ENCODE peak calls at places on chromosome 1, in nine cellular contexts. U is RKO; N is activated T-cell treated with anti-CD3 and anti-CD28 coated beads for 24 hours; Q is fibroblast of lung; A is stimulated activated CD8-positive, alpha-beta memory T cell treated with anti-CD3 and anti-CD28 coated beads, Interleukin-7, amount 100 ng/mL, for 1 hour; D is pancreas; C is brain microvascular endothelial cell; O is astrocyte; W is coronary artery. X is an unnamed sample.

GRCh38 chr1:89540406-89540970 is 15.9 kb downstream of the LRRC8B start:
- DNase-seq in U (no peak), N (no peak), Q (no peak), A (no peak), D (no peak), C (no peak), O (no peak), W (no peak), X (no peak)

GRCh38 chr1:40636777-40637176 is 28.7 kb downstream of the RIMS3 start:
- DNase-seq in U (no peak), N (no peak), Q (no peak), A (no peak), D (no peak), C (no peak), O (no peak), W (no peak), X (no peak)

GRCh38 chr1:158838660-158839059 is 7.5 kb downstream of the MNDA start:
- DNase-seq in U (no peak), N (no peak), Q (no peak), A (no peak), D (no peak), C (no peak), O (no peak), W (no peak), X (no peak)

GRCh38 chr1:101992816-101993575 is 3.7 kb downstream of the OLFM3 start:
- DNase-seq in U (no peak), N (no peak), Q (no peak), A (no peak), D (no peak), C (no peak), O (no peak), W (no peak), X (no peak)

GRCh38 chr1:36880155-36881070 is 153.9 kb downstream of the GRIK3 start:
- DNase-seq in U (no peak), N (no peak), Q (no peak), A (no peak), D (no peak), C (no peak), O (no peak), W (peak), X (no peak)

GRCh38 chr1:87937774-87938173 is 609.1 kb downstream of the LMO4 start:
- DNase-seq in U (no peak), N (no peak), Q (no peak), A (no peak), D (no peak), C (no peak), O (no peak), W (no peak), X (peak)

GRCh38 chr1:66930823-66931174 is 6.0 kb downstream of the MIER1 start:
- DNase-seq in U (no peak), N (no peak), Q (no peak), A (no peak), D (no peak), C (no peak), O (no peak), W (no peak), X (no peak)

GRCh38 chr1:170808229-170808870 is 127.0 kb upstream of the MROH9 start:
- DNase-seq in U (no peak), N (no peak), Q (no peak), A (no peak), D (no peak), C (no peak), O (no peak), W (no peak), X (no peak)

GRCh38 chr1:43246466-43247213 is 23.1 kb upstream of the TMEM125 start:
- DNase-seq in U (no peak), N (no peak), Q (no peak), A (no peak), D (no peak), C (no peak), O (no peak), W (no peak), X (no peak)

GRCh38 chr1:231162300-231162969 is 577 bp downstream of the TRIM67 start:
- DNase-seq in U (no peak), N (no peak), Q (peak), A (no peak), D (peak), C (peak), O (peak), W (no peak), X (no peak)

GRCh38 chr1:32150847-32151246 is 28.6 kb upstream of the TXLNA start:
- DNase-seq in U (no peak), N (no peak), Q (no peak), A (no peak), D (no peak), C (no peak), O (peak), W (no peak), X (no peak)

GRCh38 chr1:96845464-96845863 is 123.9 kb downstream of the PTBP2 start:
- DNase-seq in U (no peak), N (no peak), Q (no peak), A (no peak), D (no peak), C (peak), O (no peak), W (no peak), X (no peak)

GRCh38 chr1:70234733-70235132 is 13.6 kb downstream of the SRSF11 start:
- DNase-seq in U (no peak), N (no peak), Q (no peak), A (no peak), D (no peak), C (no peak), O (no peak), W (no peak), X (no peak)

GRCh38 chr1:8871539-8871935 is 6.9 kb downstream of the ENO1 start:
- DNase-seq in U (no peak), N (no peak), Q (no peak), A (no peak), D (no peak), C (no peak), O (no peak), W (no peak), X (no peak)

GRCh38 chr1:21553116-21553926 is 44.1 kb downstream of the ALPL start:
- DNase-seq in U (no peak), N (no peak), Q (peak), A (no peak), D (no peak), C (peak), O (peak), W (no peak), X (no peak)

GRCh38 chr1:11880911-11881748 is 22.4 kb upstream of the NPPB start:
- DNase-seq in U (no peak), N (no peak), Q (no peak), A (no peak), D (no peak), C (no peak), O (no peak), W (no peak), X (no peak)

GRCh38 chr1:5734996-5735395 is 257.2 kb downstream of the NPHP4 start:
- DNase-seq in U (no peak), N (no peak), Q (no peak), A (no peak), D (no peak), C (no peak), O (no peak), W (no peak), X (no peak)

GRCh38 chr1:147534386-147534785 is 6.9 kb upstream of the BCL9 start:
- DNase-seq in U (no peak), N (no peak), Q (peak), A (no peak), D (peak), C (no peak), O (no peak), W (no peak), X (no peak)

GRCh38 chr1:204103121-204103741 is 30.3 kb downstream of the SOX13 start:
- DNase-seq in U (no peak), N (no peak), Q (no peak), A (no peak), D (no peak), C (peak), O (peak), W (no peak), X (no peak)

GRCh38 chr1:21900766-21901472 is 36.2 kb downstream of the HSPG2 start:
- DNase-seq in U (no peak), N (no peak), Q (no peak), A (no peak), D (no peak), C (no peak), O (no peak), W (no peak), X (no peak)

GRCh38 chr1:29324771-29325351 is 88.5 kb downstream of the PTPRU start:
- DNase-seq in U (no peak), N (no peak), Q (no peak), A (no peak), D (no peak), C (no peak), O (no peak), W (no peak), X (peak)

GRCh38 chr1:166944186-166944967 is 31.0 kb downstream of the ILDR2 start:
- DNase-seq in U (no peak), N (no peak), Q (no peak), A (no peak), D (no peak), C (peak), O (peak), W (no peak), X (no peak)

GRCh38 chr1:201703646-201704438 is 125.1 kb upstream of the IPO9 start:
- DNase-seq in U (peak), N (peak), Q (peak), A (peak), D (peak), C (peak), O (peak), W (no peak), X (peak)

GRCh38 chr1:195415584-195415983 is 1192.7 kb downstream of the KCNT2 start:
- DNase-seq in U (peak), N (no peak), Q (no peak), A (no peak), D (no peak), C (no peak), O (no peak), W (no peak), X (no peak)

GRCh38 chr1:100736766-100737165 is 17.2 kb downstream of the VCAM1 start:
- DNase-seq in U (peak), N (no peak), Q (peak), A (no peak), D (no peak), C (no peak), O (peak), W (no peak), X (no peak)

GRCh38 chr1:221169447-221169889 is 290.2 kb downstream of the HLX start:
- DNase-seq in U (no peak), N (no peak), Q (no peak), A (no peak), D (no peak), C (peak), O (peak), W (no peak), X (no peak)

GRCh38 chr1:23118957-23119792 is 49.5 kb downstream of the LUZP1 start:
- DNase-seq in U (no peak), N (peak), Q (peak), A (no peak), D (no peak), C (no peak), O (no peak), W (peak), X (no peak)

X was measured in NCI-H526 treated with DMSO at 0.1 percent for 48 hours.